ENCODE peak calls at places on chromosomes 2 and 18, in five cellular contexts. E is AG04450, O is GM06990, Y is HFFc6, L is fibroblast of pulmonary artery. H is an unnamed sample.

GRCh38 chr2:161250864-161251436 is 57.3 kb upstream of the PSMD14 start:
- DNase-seq in E (no peak), O (peak; percentile 17), Y (peak; percentile 23), L (peak; percentile 59), H (peak; percentile 32)

GRCh38 chr18:2083691-2084090 is 487.6 kb downstream of the METTL4 start:
- DNase-seq in E (no peak), O (no peak), Y (no peak), L (no peak), H (no peak)

GRCh38 chr2:134410831-134411231 is 157.0 kb downstream of the MGAT5 start:
- DNase-seq in E (no peak), O (no peak), Y (peak; percentile 38), L (peak; percentile 37), H (no peak)

GRCh38 chr18:23982154-23983071 is 32.1 kb upstream of the TTC39C start:
- DNase-seq in E (peak; percentile 36), O (no peak), Y (peak; percentile 60), L (peak; percentile 76), H (no peak)

GRCh38 chr2:39017314-39017713 is 103.5 kb downstream of the SOS1 start:
- DNase-seq in E (no peak), O (no peak), Y (no peak), L (no peak), H (no peak)

GRCh38 chr2:127394464-127394863 is 6.7 kb upstream of the MAP3K2 start:
- DNase-seq in E (no peak), O (no peak), Y (no peak), L (no peak), H (no peak)

GRCh38 chr2:241857041-241857541 is 1.6 kb downstream of the PDCD1 start:
- DNase-seq in E (no peak), O (peak; percentile 19), Y (no peak), L (no peak), H (no peak)

GRCh38 chr18:8856187-8856586 is 150.8 kb downstream of the MTCL1 start:
- DNase-seq in E (no peak), O (no peak), Y (no peak), L (no peak), H (no peak)

GRCh38 chr18:79522451-79523220 is 126.9 kb downstream of the NFATC1 start:
- DNase-seq in E (no peak), O (peak; percentile 44), Y (no peak), L (no peak), H (no peak)

GRCh38 chr2:134281815-134282419 is 28.0 kb downstream of the MGAT5 start:
- DNase-seq in E (no peak), O (no peak), Y (no peak), L (no peak), H (no peak)

GRCh38 chr2:84870306-84870705 is 10.6 kb downstream of the TRABD2A start:
- DNase-seq in E (no peak), O (no peak), Y (no peak), L (no peak), H (no peak)

GRCh38 chr2:84866121-84866520 is 14.8 kb downstream of the TRABD2A start:
- DNase-seq in E (no peak), O (no peak), Y (no peak), L (no peak), H (no peak)

GRCh38 chr2:84861539-84861938 is 19.3 kb downstream of the TRABD2A start:
- DNase-seq in E (no peak), O (no peak), Y (no peak), L (no peak), H (no peak)

GRCh38 chr2:84862006-84862405 is 18.9 kb downstream of the TRABD2A start:
- DNase-seq in E (no peak), O (no peak), Y (no peak), L (no peak), H (no peak)

GRCh38 chr2:84865181-84865783 is 15.6 kb downstream of the TRABD2A start:
- DNase-seq in E (no peak), O (no peak), Y (peak; percentile 51), L (peak; percentile 55), H (no peak)
- TF ChIP-seq CTCF in E (peak; percentile 15), O (peak; percentile 33), Y (peak; percentile 69), L (peak; percentile 36), H (peak; percentile 13)

DNA sequence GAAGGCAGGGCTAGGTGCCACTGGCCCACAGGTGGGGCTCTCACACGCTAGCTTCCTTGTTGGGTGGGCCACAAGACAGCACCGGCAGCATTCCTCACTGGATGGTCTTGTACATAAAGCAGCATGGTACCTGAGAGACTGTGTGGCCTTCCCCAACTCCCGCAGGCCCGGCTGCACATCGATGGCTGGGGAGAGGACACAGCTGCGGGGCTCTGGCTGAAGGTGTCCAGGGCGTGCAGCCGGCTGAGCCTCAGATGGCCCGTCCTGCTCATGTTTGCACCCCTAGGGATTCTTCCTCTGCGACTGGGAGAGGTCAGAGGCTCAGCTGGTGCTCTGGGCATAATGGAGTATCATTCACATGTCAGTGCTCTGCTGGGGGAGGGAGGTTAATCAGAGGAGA is 207.9 kb downstream of the SEPTIN10 start:
- DNase-seq in E (no peak), O (no peak), Y (no peak), L (no peak), H (no peak)
- TF ChIP-seq CTCF in E (no peak), O (no peak), Y (no peak), L (no peak), H (no peak)

GRCh38 chr2:230203110-230203676 is 16.6 kb downstream of the SP110 start:
- DNase-seq in E (no peak), O (peak; percentile 85), Y (no peak), L (no peak), H (no peak)
- TF ChIP-seq CTCF in E (no peak), O (no peak), Y (no peak), L (no peak), H (no peak)

GRCh38 chr2:66926594-66927112 is 470.5 kb upstream of the ETAA1 start:
- DNase-seq in E (no peak), O (no peak), Y (no peak), L (no peak), H (no peak)
- TF ChIP-seq CTCF in E (no peak), O (no peak), Y (no peak), L (no peak), H (no peak)

GRCh38 chr18:66819235-66819634 is 215.3 kb upstream of the CDH19 start:
- DNase-seq in E (no peak), O (no peak), Y (no peak), L (no peak), H (no peak)
- TF ChIP-seq CTCF in E (no peak), O (no peak), Y (no peak), L (peak; percentile 15), H (peak; percentile 20)

H was measured in astrocyte of the cerebellum.